ENCODE peak calls at places on chromosome 12, in five cellular contexts. O, P, V, L and Z are unnamed samples.

GRCh38 chr12:58504539-58504938 is 415.8 kb downstream of the LRIG3 start:
- DNase-seq in V (no peak), O (no peak), P (no peak), L (no peak), Z (no peak)

GRCh38 chr12:113371808-113372207 is 13.4 kb downstream of the PLBD2 start:
- DNase-seq in O (no peak), P (no peak), V (no peak), L (no peak), Z (no peak)

GRCh38 chr12:46303039-46303666 is 34.3 kb upstream of the SLC38A1 start:
- DNase-seq in L (peak), O (peak), V (peak), P (peak), Z (peak)

GRCh38 chr12:106791531-106791930 is 17.0 kb downstream of the RIC8B start:
- DNase-seq in P (no peak), L (no peak), V (no peak), O (no peak), Z (no peak)

GRCh38 chr12:67772276-67773169 is 124.0 kb downstream of the DYRK2 start:
- DNase-seq in O (no peak), L (peak), P (no peak), V (no peak), Z (no peak)

GRCh38 chr12:47035459-47035858 is 44.0 kb upstream of the PCED1B start:
- DNase-seq in L (no peak), P (no peak), V (no peak), O (no peak), Z (no peak)

GRCh38 chr12:130970165-130970907 is 16.6 kb downstream of the ADGRD1 start:
- DNase-seq in V (no peak), L (no peak), P (no peak), O (peak), Z (no peak)

GRCh38 chr12:108129017-108129812 is at the start of gene WSCD2:
- DNase-seq in P (peak), L (peak), V (peak), O (no peak), Z (peak)

GRCh38 chr12:101038289-101038871 is 171.7 kb downstream of the SLC5A8 start:
- DNase-seq in V (no peak), O (no peak), L (no peak), P (no peak), Z (no peak)

GRCh38 chr12:46676797-46677520 is 148.8 kb downstream of the SLC38A4 start:
- DNase-seq in P (no peak), O (no peak), L (no peak), V (no peak), Z (no peak)

GRCh38 chr12:78062781-78063180 is 232.1 kb downstream of the NAV3 start:
- DNase-seq in L (no peak), O (no peak), P (peak), V (no peak), Z (no peak)

GRCh38 chr12:76031081-76031413 is 529 bp downstream of the PHLDA1 start:
- DNase-seq in L (no peak), V (no peak), P (no peak), O (no peak), Z (no peak)

GRCh38 chr12:15179672-15180071 is 41.5 kb downstream of the RERG start:
- DNase-seq in V (no peak), O (no peak), L (no peak), P (no peak), Z (no peak)

GRCh38 chr12:96809522-96809921 is 97.5 kb upstream of the NEDD1 start:
- DNase-seq in V (no peak), L (no peak), O (no peak), P (no peak), Z (no peak)

GRCh38 chr12:131850856-131851559 is 22.8 kb downstream of the MMP17 start:
- DNase-seq in O (no peak), L (no peak), P (no peak), V (no peak), Z (no peak)

GRCh38 chr12:11667159-11667558 is 17.7 kb downstream of the ETV6 start:
- DNase-seq in V (no peak), O (no peak), L (no peak), P (no peak), Z (no peak)

GRCh38 chr12:8609061-8609570 is 3.5 kb downstream of the AICDA start:
- DNase-seq in O (no peak), V (peak), P (peak), L (peak), Z (peak)

GRCh38 chr12:89160716-89161123 is 191.6 kb downstream of the DUSP6 start:
- DNase-seq in P (no peak), O (no peak), V (peak), L (peak), Z (no peak)

GRCh38 chr12:15180325-15180724 is 40.9 kb downstream of the RERG start:
- DNase-seq in V (no peak), O (no peak), L (no peak), P (no peak), Z (no peak)

GRCh38 chr12:41932470-41932991 is 212.1 kb downstream of the GXYLT1 start:
- DNase-seq in O (no peak), V (peak), P (no peak), L (peak), Z (no peak)

GRCh38 chr12:127655691-127656090 is 611.3 kb upstream of the TMEM132C start:
- DNase-seq in V (no peak), P (no peak), L (no peak), O (no peak), Z (no peak)

GRCh38 chr12:122023339-122024131 is 1.9 kb downstream of the BCL7A start:
- DNase-seq in O (no peak), P (peak), V (peak), L (peak), Z (peak)

GRCh38 chr12:27191531-27191930 is 52.6 kb upstream of the STK38L start:
- DNase-seq in P (no peak), O (no peak), L (no peak), V (no peak), Z (no peak)

GRCh38 chr12:83559650-83560049 is 872.9 kb downstream of the TMTC2 start:
- DNase-seq in L (no peak), V (no peak), P (no peak), O (no peak), Z (no peak)

GRCh38 chr12:53174881-53175491 is 5.5 kb upstream of the ZNF740 start:
- DNase-seq in V (peak), L (no peak), O (no peak), P (peak), Z (no peak)

GRCh38 chr12:10623131-10623530 is 9.7 kb upstream of the MAGOHB start:
- DNase-seq in O (no peak), P (no peak), V (no peak), L (no peak), Z (no peak)

GRCh38 chr12:52436000-52436827 is 2.0 kb upstream of the KRT75 start:
- DNase-seq in P (no peak), O (no peak), L (no peak), V (no peak), Z (no peak)

GRCh38 chr12:118649765-118650585 is 273.6 kb downstream of the SUDS3 start:
- DNase-seq in V (no peak), P (no peak), L (no peak), O (no peak), Z (no peak)

GRCh38 chr12:56208014-56208413 is 13.7 kb downstream of the RNF41 start:
- DNase-seq in L (no peak), O (no peak), P (no peak), V (no peak), Z (no peak)

GRCh38 chr12:88559772-88560171 is 20.5 kb downstream of the KITLG start:
- DNase-seq in V (no peak), L (no peak), P (no peak), O (no peak), Z (no peak)

GRCh38 chr12:75710361-75711069 is 199.1 kb upstream of the KRR1 start:
- DNase-seq in P (peak), L (no peak), O (no peak), V (no peak), Z (no peak)

DNA sequence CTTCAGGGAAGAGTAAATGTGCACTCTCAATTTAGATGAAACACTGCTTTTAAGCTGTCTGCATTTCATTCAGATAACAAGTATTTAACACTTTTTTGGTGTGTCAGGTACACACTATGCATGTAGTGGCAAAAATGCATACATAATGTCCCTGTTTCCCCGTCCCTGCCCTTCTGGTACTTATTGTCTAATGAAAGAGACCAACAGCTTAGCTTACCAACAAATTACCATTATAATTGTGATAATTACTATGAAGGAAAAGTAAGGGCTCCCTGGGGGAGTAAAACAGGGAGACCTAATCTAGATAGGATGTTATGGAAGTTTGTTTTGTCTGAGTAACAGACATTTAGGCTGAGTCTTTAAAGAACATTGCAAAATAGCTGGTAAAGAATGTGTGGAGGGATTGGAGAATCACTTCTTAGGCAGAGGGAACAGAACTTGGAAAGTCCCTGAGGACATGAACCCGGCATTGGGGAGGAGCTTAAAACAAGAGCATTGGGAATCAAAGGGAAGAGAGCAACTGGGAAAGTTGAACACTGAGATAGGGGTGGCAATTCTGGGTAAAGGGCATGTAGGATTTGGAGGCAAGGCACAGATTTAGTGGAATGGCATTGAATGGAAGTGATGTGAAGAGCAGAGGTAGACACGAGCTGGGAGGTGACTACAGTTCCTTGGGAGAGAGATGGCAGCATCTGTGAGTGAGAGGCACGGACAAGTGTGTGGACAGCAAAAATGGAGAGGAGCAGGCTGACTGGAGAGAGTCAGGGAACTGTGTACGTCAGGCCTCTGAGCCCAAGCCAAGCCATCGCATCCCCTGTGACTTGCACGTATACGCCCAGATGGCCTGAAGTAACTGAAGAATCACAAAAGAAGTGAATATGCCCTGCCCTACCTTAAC is 181.6 kb downstream of the GRIP1 start:
- DNase-seq in O (no peak), L (no peak), P (no peak), V (no peak), Z (no peak)
- TF ChIP-seq ZBTB33 in O (no peak), L (no peak), P (no peak), V (no peak), Z (no peak)

GRCh38 chr12:66500841-66501240 is 178.0 kb downstream of the GRIP1 start:
- DNase-seq in P (no peak), V (no peak), L (no peak), O (peak), Z (no peak)

GRCh38 chr12:66502911-66503310 is 176.0 kb downstream of the GRIP1 start:
- DNase-seq in P (no peak), O (no peak), L (no peak), V (no peak), Z (no peak)

GRCh38 chr12:66508025-66508424 is 170.9 kb downstream of the GRIP1 start:
- DNase-seq in L (no peak), P (no peak), O (no peak), V (no peak), Z (no peak)

GRCh38 chr12:66500094-66500493 is 178.8 kb downstream of the GRIP1 start:
- DNase-seq in O (no peak), P (no peak), L (no peak), V (no peak), Z (no peak)

DNA sequence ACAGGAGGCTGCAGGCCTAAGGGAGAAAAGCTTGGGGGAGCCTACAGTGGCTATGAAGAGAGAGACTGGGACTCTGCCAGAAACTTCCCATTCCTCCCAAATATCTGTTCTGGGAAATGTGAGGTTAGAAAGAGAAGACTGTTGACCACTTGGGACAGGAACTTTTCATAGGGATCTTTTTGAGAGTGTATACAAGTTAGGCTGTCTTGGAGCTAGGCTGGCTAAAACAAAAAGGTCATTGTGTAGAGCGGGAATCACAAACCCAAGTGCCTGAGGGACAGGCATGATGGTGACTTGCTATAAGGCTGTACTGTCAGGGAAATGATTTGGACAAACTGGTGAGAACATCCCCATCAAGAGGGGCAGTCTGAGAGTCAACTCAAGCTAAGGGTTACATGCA is 175.1 kb downstream of the GRIP1 start:
- DNase-seq in L (no peak), P (no peak), O (no peak), V (no peak), Z (no peak)
- TF ChIP-seq ZBTB33 in L (no peak), P (no peak), O (no peak), V (no peak), Z (no peak)

GRCh38 chr12:124369055-124369900 is 74.4 kb downstream of the RFLNA start:
- DNase-seq in L (peak), V (no peak), O (no peak), P (peak), Z (no peak)
- TF ChIP-seq ZBTB33 in L (peak), V (peak), O (no peak), P (peak), Z (no peak)

GRCh38 chr12:121009744-121010143 is 6.5 kb downstream of the C12orf43 start:
- DNase-seq in O (no peak), V (no peak), P (peak), L (no peak), Z (peak)
- TF ChIP-seq ZBTB33 in O (no peak), V (no peak), P (peak), L (no peak), Z (no peak)

DNA sequence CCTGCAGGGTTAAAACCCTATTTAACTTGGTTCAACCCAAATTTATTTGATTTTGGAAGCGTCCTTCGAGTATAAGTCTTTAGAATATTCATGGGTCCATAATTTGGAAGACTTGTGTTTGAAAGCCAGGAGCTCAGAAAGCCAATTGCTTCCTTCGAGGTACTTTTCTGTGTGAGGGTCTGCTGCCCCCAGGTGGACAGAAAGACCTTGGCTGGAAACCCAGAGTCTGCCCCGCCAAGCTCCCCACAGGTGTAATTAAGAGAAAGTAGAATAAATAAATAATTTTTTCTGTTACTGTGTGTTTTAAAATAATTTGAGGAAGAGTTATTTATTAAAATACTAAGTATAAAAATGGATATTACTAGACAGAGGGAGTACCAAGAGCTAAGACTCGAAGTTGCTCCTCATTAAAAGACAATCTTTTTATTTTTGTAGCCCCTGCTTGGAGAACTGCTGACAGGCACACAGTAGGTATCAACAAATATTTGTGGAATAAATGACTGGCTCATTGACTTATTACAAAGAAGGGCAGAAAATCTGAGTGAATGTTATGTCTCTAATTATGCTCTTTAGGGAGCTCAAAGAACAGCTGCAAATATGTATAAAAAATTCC is 105.8 kb downstream of the PAH start:
- DNase-seq in P (peak), L (peak), O (no peak), V (peak), Z (peak)
- TF ChIP-seq ZBTB33 in P (no peak), L (no peak), O (no peak), V (no peak), Z (no peak)

DNA sequence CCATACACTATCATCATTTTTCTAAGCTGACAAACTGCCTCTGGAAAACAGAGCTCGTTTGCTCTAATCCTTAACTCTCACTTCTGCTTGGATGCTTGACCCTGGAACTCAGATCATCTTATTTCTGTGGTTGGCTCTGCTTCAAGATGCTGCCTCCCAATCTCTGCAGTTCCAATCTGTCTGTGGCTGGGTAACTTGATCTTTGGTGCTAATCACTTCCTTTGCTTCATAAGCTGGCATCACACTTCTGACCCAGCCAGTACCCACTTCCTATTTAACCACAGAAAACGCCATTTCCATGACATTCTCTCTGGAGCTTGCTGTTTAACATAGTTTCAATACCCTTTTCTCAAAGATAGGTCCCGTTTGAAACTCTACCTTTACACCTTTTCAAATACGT is 254.2 kb downstream of the ACSS3 start:
- DNase-seq in L (no peak), P (no peak), O (no peak), V (no peak), Z (no peak)
- TF ChIP-seq ZBTB33 in L (no peak), P (no peak), O (no peak), V (no peak), Z (no peak)